ENCODE peak calls at places on chromosomes 16 and 17, in nine cellular contexts. B is colonic mucosa; N is left ventricle myocardium inferior; L is cardiac muscle cell; Y is CD4-positive, alpha-beta T cell; C is substantia nigra; U is ovary; Q is heart left ventricle; X is CD8-positive, alpha-beta memory T cell. D is an unnamed sample.

GRCh38 chr16:57446530-57447141 is 549 bp downstream of the CIAPIN1 start:
- DNase-seq in Y (no peak), Q (peak; percentile 43), L (no peak), N (peak; percentile 36), C (peak; percentile 49), B (peak; percentile 44), U (no peak), X (no peak), D (no peak)

GRCh38 chr16:85458952-85459351 is 154.2 kb upstream of the GSE1 start:
- DNase-seq in N (no peak), L (no peak), X (no peak), Y (no peak), C (no peak), B (no peak), U (no peak), Q (no peak), D (no peak)

GRCh38 chr16:4097826-4098240 is 18.4 kb downstream of the ADCY9 start:
- DNase-seq in X (no peak), Y (no peak), C (no peak), N (no peak), Q (no peak), L (no peak), B (no peak), U (no peak), D (no peak)

GRCh38 chr17:79841369-79842135 is 2.3 kb upstream of the CBX4 start:
- DNase-seq in Q (no peak), N (no peak), B (no peak), Y (no peak), L (no peak), U (peak; percentile 55), X (no peak), C (no peak), D (no peak)

GRCh38 chr16:15532825-15533224 is 98.4 kb downstream of the BMERB1 start:
- DNase-seq in B (no peak), N (no peak), Q (no peak), U (no peak), C (no peak), L (no peak), X (no peak), Y (no peak), D (no peak)

GRCh38 chr17:80491478-80492342 is 15.3 kb upstream of the NPTX1 start:
- DNase-seq in Q (no peak), C (no peak), Y (no peak), B (no peak), X (no peak), N (no peak), U (no peak), L (no peak), D (no peak)

GRCh38 chr16:30805370-30806169 is 18.6 kb upstream of the ZNF629 start:
- DNase-seq in C (peak; percentile 92), Y (peak; percentile 38), X (peak; percentile 17), N (peak; percentile 90), Q (peak; percentile 94), B (peak; percentile 86), L (peak; percentile 92), U (peak; percentile 93), D (peak; percentile 85)

GRCh38 chr16:85134076-85134793 is 22.0 kb upstream of the CIBAR2 start:
- DNase-seq in Q (no peak), B (no peak), L (no peak), U (no peak), Y (no peak), N (no peak), C (no peak), X (no peak), D (no peak)

GRCh38 chr17:39927928-39928867 is 666 bp downstream of the LRRC3C start:
- DNase-seq in U (peak; percentile 74), X (no peak), N (peak; percentile 51), Q (peak; percentile 70), B (peak; percentile 54), Y (no peak), L (peak; percentile 45), C (peak; percentile 55), D (no peak)

GRCh38 chr16:72959301-72959996 is 88.5 kb downstream of the ZFHX3 start:
- DNase-seq in Q (no peak), C (no peak), B (no peak), Y (no peak), N (no peak), X (no peak), L (no peak), U (no peak), D (no peak)

GRCh38 chr17:49939318-49939717 is 29.7 kb upstream of the DLX4 start:
- DNase-seq in N (no peak), Q (no peak), X (no peak), Y (no peak), B (no peak), C (no peak), U (no peak), L (no peak), D (no peak)

GRCh38 chr17:74130841-74131240 is 72.6 kb upstream of the RPL38 start:
- DNase-seq in Q (no peak), N (no peak), L (no peak), U (no peak), X (no peak), Y (no peak), B (no peak), C (no peak), D (no peak)

GRCh38 chr17:42135664-42136653 is 13.4 kb downstream of the HSPB9 start:
- DNase-seq in Q (peak; percentile 88), U (peak; percentile 82), B (peak; percentile 92), C (no peak), L (peak; percentile 41), Y (no peak), N (peak; percentile 75), X (no peak), D (no peak)

GRCh38 chr16:86676216-86676800 is 98.0 kb downstream of the FOXL1 start:
- DNase-seq in U (no peak), Y (no peak), L (no peak), X (no peak), N (no peak), C (no peak), Q (no peak), B (no peak), D (no peak)

GRCh38 chr17:16923097-16923903 is 48.6 kb downstream of the TNFRSF13B start:
- DNase-seq in B (no peak), Q (no peak), X (no peak), U (no peak), Y (no peak), C (no peak), L (no peak), N (peak; percentile 7), D (no peak)

GRCh38 chr16:49019081-49019633 is 262.5 kb downstream of the CBLN1 start:
- DNase-seq in B (no peak), Y (no peak), U (peak; percentile 59), Q (peak; percentile 29), L (peak; percentile 42), X (no peak), N (no peak), C (peak; percentile 78), D (no peak)

GRCh38 chr16:54194008-54194731 is 92.4 kb downstream of the IRX3 start:
- DNase-seq in U (peak; percentile 78), N (peak; percentile 91), X (no peak), B (peak; percentile 44), Q (peak; percentile 95), C (peak; percentile 75), L (peak; percentile 64), Y (no peak), D (no peak)

GRCh38 chr16:28823291-28823718 is 506 bp downstream of the ATXN2L start:
- DNase-seq in C (no peak), X (no peak), B (no peak), U (no peak), N (no peak), Q (no peak), L (peak; percentile 60), Y (no peak), D (no peak)

GRCh38 chr17:4249452-4250029 is 14.2 kb downstream of the ANKFY1 start:
- DNase-seq in U (no peak), B (no peak), Q (no peak), N (no peak), X (no peak), C (no peak), Y (no peak), L (peak; percentile 55), D (no peak)

GRCh38 chr16:11972128-11972527 is 4.4 kb upstream of the SNX29 start:
- DNase-seq in L (no peak), X (no peak), U (no peak), B (peak; percentile 22), C (no peak), Q (no peak), N (no peak), Y (no peak), D (no peak)

DNA sequence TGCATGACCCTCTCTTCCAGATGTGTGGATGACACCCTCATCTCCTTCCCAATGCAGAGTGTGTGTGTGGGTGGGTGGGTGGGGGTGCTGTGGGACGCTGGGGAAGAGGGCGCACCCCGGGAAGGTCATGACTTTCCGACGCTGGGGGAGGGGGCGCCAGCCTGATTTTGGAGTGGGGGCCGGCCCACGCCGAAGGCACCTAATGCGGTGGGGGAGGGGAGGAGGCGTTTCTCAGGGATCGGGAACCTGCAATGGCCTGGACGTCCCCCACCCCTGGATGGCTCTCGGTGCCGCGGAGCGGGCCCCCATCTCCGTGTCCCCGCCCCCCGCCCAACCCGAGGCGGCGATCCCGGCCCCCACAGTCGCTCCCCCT is 33.5 kb downstream of the SRCIN1 start:
- DNase-seq in C (no peak), Y (no peak), N (no peak), Q (no peak), B (no peak), L (no peak), U (no peak), X (no peak), D (no peak)
- H3K27ac ChIP-seq in C (peak overlapping the region; percentile 100), Y (no peak overlapping the region), N (no peak overlapping the region), Q (no peak overlapping the region), B (no peak overlapping the region), L (no peak overlapping the region), U (no peak overlapping the region), X (no peak overlapping the region), D (no peak overlapping the region)

GRCh38 chr16:18797746-18798145 is 3.6 kb downstream of the ARL6IP1 start:
- DNase-seq in N (no peak), L (no peak), U (no peak), Q (no peak), C (no peak), B (no peak), Y (no peak), X (no peak), D (no peak)
- H3K27ac ChIP-seq in N (no peak overlapping the region), L (no peak overlapping the region), U (no peak overlapping the region), Q (no peak overlapping the region), C (no peak overlapping the region), B (no peak overlapping the region), Y (no peak overlapping the region), X (no peak overlapping the region), D (no peak overlapping the region)

GRCh38 chr17:2263183-2263954 is 40.2 kb downstream of the SMG6 start:
- DNase-seq in U (no peak), X (no peak), Q (no peak), N (no peak), C (no peak), L (no peak), Y (no peak), B (no peak), D (no peak)
- H3K27ac ChIP-seq in U (no peak overlapping the region), X (peak overlapping the region; percentile 39), Q (no peak overlapping the region), N (no peak overlapping the region), C (no peak overlapping the region), L (no peak overlapping the region), Y (peak overlapping the region; percentile 84), B (peak overlapping the region; percentile 43), D (no peak overlapping the region)

DNA sequence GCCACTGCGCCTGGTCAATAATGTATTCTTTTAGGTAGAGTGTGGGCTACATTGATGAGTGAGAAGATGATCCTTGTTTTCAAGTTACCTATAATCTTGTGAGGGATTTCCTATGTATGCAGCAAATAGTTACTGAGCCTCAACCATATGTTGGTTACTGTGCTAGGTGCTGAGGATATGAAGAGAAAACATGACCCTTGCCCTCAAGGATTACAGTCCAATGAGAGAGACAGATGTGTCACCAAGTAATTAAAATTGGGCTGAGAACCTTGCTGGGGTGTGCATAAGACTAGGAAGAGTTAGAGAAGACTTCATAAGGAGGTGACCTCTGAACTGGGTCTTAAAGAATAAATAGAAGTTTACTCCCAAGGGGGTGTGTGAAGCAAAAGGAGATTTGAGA is 7.4 kb downstream of the POLR2A start:
- DNase-seq in N (no peak), C (no peak), Y (no peak), B (no peak), Q (no peak), X (no peak), L (no peak), U (no peak), D (no peak)
- H3K27ac ChIP-seq in N (no peak overlapping the region), C (no peak overlapping the region), Y (no peak overlapping the region), B (peak overlapping the region; percentile 24), Q (no peak overlapping the region), X (no peak overlapping the region), L (no peak overlapping the region), U (no peak overlapping the region), D (no peak overlapping the region)

D was measured in SJSA1.